ENCODE peak calls at places on chromosomes 16 and 17, in seven cellular contexts. C, V, O, I, A, W and N are unnamed samples.

GRCh38 chr16:30027588-30028437 is 3.3 kb downstream of the TLCD3B start:
- DNase-seq in C (no peak), A (no peak), O (no peak), W (no peak), I (no peak), V (no peak), N (no peak)

GRCh38 chr16:64254443-64255367 is 867.2 kb downstream of the CDH11 start:
- DNase-seq in C (no peak), W (no peak), V (no peak), O (no peak), I (no peak), A (no peak), N (no peak)

GRCh38 chr17:35766903-35767510 is 6.3 kb downstream of the C17orf50 start:
- DNase-seq in V (no peak), W (no peak), A (peak), O (peak), C (no peak), I (peak), N (peak)

GRCh38 chr17:44207319-44207718 is 7.6 kb upstream of the ATXN7L3 start:
- DNase-seq in C (no peak), V (no peak), W (no peak), O (no peak), I (no peak), A (no peak), N (no peak)

GRCh38 chr16:79595916-79596450 is 4.6 kb downstream of the MAF start:
- DNase-seq in W (no peak), V (no peak), C (no peak), I (no peak), O (no peak), A (no peak), N (no peak)

GRCh38 chr17:41772218-41772585 is 14.3 kb downstream of the JUP start:
- DNase-seq in A (peak), I (no peak), W (no peak), O (no peak), C (no peak), V (no peak), N (no peak)

GRCh38 chr16:87077750-87078127 is 239.5 kb downstream of the C16orf95 start:
- DNase-seq in A (no peak), C (peak), W (no peak), V (no peak), I (no peak), O (no peak), N (no peak)

GRCh38 chr17:62790554-62790953 is 17.6 kb downstream of the MARCHF10 start:
- DNase-seq in V (no peak), I (peak), W (no peak), A (no peak), C (no peak), O (peak), N (no peak)

GRCh38 chr17:51439395-51440229 is 179.3 kb downstream of the UTP18 start:
- DNase-seq in O (no peak), V (no peak), C (no peak), W (no peak), I (no peak), A (no peak), N (no peak)

GRCh38 chr16:48960830-48961229 is 320.8 kb downstream of the CBLN1 start:
- DNase-seq in A (no peak), V (no peak), I (no peak), C (no peak), W (no peak), O (no peak), N (peak)

GRCh38 chr17:1515640-1516402 is 591 bp downstream of the INPP5K start:
- DNase-seq in W (no peak), C (peak), I (peak), A (peak), O (peak), V (peak), N (peak)

GRCh38 chr17:41464682-41465081 is 2.5 kb downstream of the KRT32 start:
- DNase-seq in W (peak), O (peak), A (no peak), C (no peak), V (no peak), I (peak), N (no peak)

GRCh38 chr16:508884-509736 is 18.4 kb upstream of the CAPN15 start:
- DNase-seq in O (peak), V (no peak), C (no peak), I (no peak), W (no peak), A (no peak), N (no peak)

GRCh38 chr16:777826-778225 is 10.4 kb downstream of the RPUSD1 start:
- DNase-seq in C (no peak), I (no peak), V (no peak), O (no peak), A (no peak), W (no peak), N (no peak)

GRCh38 chr17:18070861-18071340 is 16.8 kb upstream of the DRG2 start:
- DNase-seq in C (no peak), A (no peak), V (no peak), O (peak), W (no peak), I (peak), N (peak)

GRCh38 chr17:64572682-64573154 is 65.9 kb downstream of the CEP95 start:
- DNase-seq in W (no peak), A (no peak), O (peak), V (no peak), C (no peak), I (peak), N (no peak)

GRCh38 chr17:63838586-63839184 is 3.8 kb downstream of the SMARCD2 start:
- DNase-seq in W (peak), V (peak), C (peak), I (peak), O (peak), A (peak), N (no peak)

GRCh38 chr16:23152386-23153178 is 3.3 kb upstream of the USP31 start:
- DNase-seq in V (no peak), C (no peak), O (no peak), W (no peak), A (no peak), I (no peak), N (no peak)

GRCh38 chr17:55996826-55997225 is 156.4 kb upstream of the ANKFN1 start:
- DNase-seq in W (no peak), O (no peak), A (no peak), I (no peak), C (no peak), V (no peak), N (no peak)
- TF ChIP-seq CTCF in W (no peak), O (no peak), A (no peak), I (no peak), C (no peak), V (no peak), N (no peak)

GRCh38 chr17:10755592-10756127 is 25.8 kb upstream of the TMEM220 start:
- DNase-seq in V (no peak), A (no peak), W (no peak), I (no peak), C (no peak), O (no peak), N (no peak)
- H3K4me3 ChIP-seq in V (no peak), A (no peak), W (no peak), I (no peak), C (no peak), O (no peak), N (no peak)

DNA sequence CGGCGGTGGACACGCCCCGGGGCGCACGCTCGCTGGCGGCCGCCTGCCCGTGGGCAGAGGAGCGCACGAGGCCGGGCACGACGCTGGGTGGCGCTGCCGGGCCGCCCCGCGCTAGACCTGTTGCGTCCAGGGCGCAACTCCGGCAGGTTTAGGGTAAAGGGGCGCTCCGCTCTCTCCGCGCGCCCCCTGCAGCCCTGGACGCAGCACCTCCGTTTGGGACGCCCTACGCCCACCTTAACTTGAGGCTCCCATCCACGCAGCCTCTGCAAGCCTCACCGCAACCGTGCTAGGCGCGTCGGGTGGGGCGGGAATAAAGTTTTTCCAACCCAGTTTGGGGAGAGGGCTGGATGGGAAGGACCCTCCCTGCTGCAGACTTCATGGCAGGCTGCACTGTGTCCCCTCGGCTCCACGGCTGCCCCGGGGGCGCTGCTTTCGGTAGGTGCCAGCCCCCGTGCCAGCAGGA is 299 bp upstream of the SYT17 start:
- DNase-seq in C (no peak), O (peak), W (peak), V (no peak), I (peak), A (peak), N (peak)
- TF ChIP-seq CTCF in C (peak), O (peak), W (peak), V (no peak), I (peak), A (peak), N (peak)

DNA sequence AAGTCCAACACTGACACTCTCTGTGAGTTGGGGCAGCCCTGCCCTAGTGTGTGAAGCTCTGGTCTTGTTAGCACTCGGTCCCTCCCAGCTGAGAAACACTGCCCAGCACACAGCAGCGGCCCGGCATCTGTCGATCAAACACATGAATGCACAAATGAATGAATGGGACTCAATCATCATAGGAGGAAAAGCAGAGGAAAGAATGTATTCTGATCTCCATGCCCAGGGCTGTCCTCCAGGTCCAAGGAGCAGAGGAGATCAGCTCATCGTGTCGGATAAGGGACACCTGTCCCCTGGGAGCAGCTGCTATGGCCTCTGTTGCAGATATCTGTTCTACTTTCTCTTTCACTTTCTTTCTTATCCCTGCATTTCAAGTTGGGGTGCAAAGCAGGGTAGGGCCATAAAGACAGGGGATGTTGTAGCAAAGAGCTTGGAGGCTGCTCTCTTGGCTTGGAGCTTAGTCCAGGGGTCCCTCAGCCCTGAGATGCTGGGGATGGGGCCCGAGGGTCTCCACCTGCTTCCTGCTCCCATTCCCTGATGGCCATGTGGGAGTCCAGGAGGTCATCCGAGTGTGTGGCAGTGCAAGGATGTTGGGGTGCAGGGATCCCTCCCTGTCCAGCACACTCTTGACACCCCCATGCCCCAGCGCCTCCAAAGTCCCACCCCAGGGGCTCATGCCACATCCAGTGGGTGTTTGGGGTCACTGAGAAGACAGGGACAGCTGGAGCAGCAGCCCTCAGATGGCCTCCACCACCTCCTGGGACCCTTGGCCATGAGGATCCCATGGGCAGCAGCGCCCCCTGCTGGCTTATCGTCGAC is 88.2 kb downstream of the IRF8 start:
- DNase-seq in V (no peak), I (no peak), O (peak), A (peak), W (no peak), C (peak), N (peak)
- H3K4me3 ChIP-seq in V (no peak), I (no peak), O (peak), A (no peak), W (no peak), C (no peak), N (peak)

GRCh38 chr16:66227766-66228530 is 138.5 kb upstream of the CDH5 start:
- DNase-seq in A (no peak), W (no peak), O (no peak), C (no peak), I (no peak), V (no peak), N (no peak)

GRCh38 chr16:66224636-66225035 is 141.9 kb upstream of the CDH5 start:
- DNase-seq in V (no peak), W (no peak), I (no peak), A (no peak), C (no peak), O (no peak), N (no peak)

GRCh38 chr16:66225696-66226095 is 140.8 kb upstream of the CDH5 start:
- DNase-seq in C (no peak), A (no peak), V (no peak), I (no peak), W (no peak), O (no peak), N (no peak)

GRCh38 chr16:66228791-66229190 is 137.7 kb upstream of the CDH5 start:
- DNase-seq in V (no peak), O (peak), I (peak), W (no peak), A (no peak), C (peak), N (no peak)

DNA sequence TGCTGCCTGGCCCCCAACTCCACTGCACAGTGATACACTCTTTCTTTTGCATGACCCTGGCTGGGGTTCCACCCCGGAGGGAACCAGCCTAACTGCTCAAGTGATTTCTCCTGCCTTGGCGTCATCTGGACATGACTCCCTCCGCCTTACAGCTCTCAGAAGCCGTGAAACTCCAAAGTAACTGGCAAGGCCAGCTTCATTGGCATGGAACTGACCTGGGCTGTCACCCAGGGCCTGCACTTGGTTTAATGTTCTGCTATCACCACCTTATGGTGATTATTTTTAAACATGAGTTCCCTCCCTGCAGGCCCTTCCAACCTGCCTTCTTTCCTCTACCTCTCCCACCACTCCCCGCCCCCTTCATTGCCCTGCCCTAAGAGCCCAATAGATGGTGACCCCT is 139.7 kb upstream of the CDH5 start:
- DNase-seq in C (no peak), I (peak), A (no peak), V (no peak), W (peak), O (no peak), N (no peak)
- TF ChIP-seq CTCF in C (no peak), I (no peak), A (no peak), V (no peak), W (peak), O (no peak), N (no peak)

DNA sequence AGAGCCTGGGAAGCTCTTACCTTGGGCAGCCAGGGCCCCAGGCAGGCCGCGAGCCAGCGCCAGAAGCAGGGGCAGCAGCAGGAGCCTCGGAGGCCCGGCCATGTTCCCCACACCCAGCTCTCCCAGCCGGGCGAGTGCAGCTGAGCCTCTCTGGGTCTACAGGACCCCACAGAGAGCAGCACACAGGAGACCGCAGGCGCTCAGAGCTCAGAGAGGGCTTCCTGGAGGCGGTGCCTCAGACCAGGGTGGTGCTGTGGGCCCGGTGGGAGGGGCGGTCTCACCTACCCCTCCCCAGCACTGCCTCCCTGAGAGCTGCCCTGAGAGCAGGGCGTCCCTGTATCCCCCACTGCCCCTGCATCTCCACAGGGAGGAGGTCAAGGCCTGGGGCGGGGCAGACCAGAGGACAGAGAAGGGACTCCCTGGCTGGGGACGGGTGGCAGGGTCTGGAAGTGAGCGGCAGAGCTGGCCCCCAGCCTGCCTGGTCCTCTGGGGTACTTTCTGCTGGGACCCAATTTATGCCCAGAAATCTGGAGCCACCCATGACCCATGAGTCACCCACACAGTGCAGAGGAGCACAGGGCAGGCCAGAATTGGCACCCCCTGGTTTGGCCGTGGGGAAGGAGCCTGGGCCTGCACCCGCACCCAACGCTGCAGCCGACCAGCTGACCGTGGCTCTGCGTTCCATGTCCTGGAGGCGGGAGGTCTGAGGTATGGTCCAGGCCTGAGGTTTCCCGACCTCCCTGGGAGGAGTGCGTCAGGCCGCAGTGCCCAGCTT is at the start of gene CD7:
- DNase-seq in I (no peak), V (no peak), W (peak), A (no peak), O (no peak), C (no peak), N (no peak)
- H3K4me3 ChIP-seq in I (no peak), V (no peak), W (no peak), A (no peak), O (peak), C (no peak), N (no peak)

GRCh38 chr16:71723537-71724319 is 773 bp downstream of the PHLPP2 start:
- DNase-seq in C (peak), O (peak), V (peak), A (peak), I (peak), W (peak), N (peak)
- TF ChIP-seq CTCF in C (no peak), O (no peak), V (no peak), A (no peak), I (no peak), W (no peak), N (no peak)

DNA sequence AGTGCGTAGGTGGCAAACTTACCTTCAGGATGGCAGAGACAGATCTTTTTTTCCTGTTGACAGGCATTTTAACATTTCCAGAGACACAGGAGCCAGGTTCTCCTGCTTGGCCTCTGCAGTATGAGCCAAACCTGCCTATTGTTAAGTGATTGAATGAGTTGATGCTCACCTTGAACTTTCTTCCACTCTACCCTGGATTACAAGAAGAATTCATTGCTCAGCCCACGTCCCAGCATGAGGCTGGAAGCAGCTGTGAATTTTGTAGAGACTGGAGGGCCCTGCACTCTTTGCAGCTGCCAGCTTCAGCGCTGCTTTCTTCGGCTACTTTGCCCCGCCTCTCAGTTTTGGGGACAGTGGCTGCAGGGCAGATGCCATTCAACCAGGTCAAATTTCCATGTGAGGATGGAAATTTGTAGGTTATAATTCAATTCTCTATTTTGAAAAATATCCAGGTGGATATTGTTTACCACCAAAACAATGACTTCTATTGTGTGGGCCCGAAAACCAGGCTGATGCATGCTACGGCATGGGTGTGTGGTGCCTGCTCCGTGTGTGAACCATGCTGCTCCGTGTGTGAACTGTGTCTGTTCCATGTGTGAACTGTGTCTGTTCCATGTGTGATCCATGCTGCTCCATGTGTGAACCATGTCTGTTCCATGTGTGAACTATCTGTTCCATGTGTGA is 75.2 kb upstream of the METTL9 start:
- DNase-seq in A (no peak), C (no peak), O (no peak), V (peak), W (no peak), I (no peak), N (no peak)
- H3K4me3 ChIP-seq in A (no peak), C (no peak), O (no peak), V (no peak), W (no peak), I (no peak), N (no peak)

GRCh38 chr16:57244767-57245471 is at the start of gene ARL2BP:
- DNase-seq in O (peak), W (peak), C (peak), A (peak), V (peak), I (peak), N (peak)
- TF ChIP-seq CTCF in O (no peak), W (no peak), C (no peak), A (no peak), V (no peak), I (no peak), N (no peak)